ENCODE peak calls at places on chromosomes 1 and 21, in eight cellular contexts. One of them, this sample, is unnamed.

GRCh38 chr1:230187290-230187689 is 120.3 kb downstream of the GALNT2 start:
- DNase-seq in MM.1S: no peak
- DNase-seq in ELF-1: no peak
- DNase-seq in SK-N-SH: no peak
- DNase-seq in HCEC 1CT: no peak
- DNase-seq in posterior cingulate gyrus: no peak
- DNase-seq in AG20443: no peak
- DNase-seq in H7: no peak
- DNase-seq in this sample: no peak

GRCh38 chr21:34336756-34337391 is 26.9 kb upstream of the KCNE2 start:
- DNase-seq in MM.1S: no peak
- DNase-seq in ELF-1: no peak
- DNase-seq in SK-N-SH: no peak
- DNase-seq in HCEC 1CT: peak; percentile 37
- DNase-seq in posterior cingulate gyrus: no peak
- DNase-seq in AG20443: peak; percentile 50
- DNase-seq in H7: no peak
- DNase-seq in this sample: no peak

GRCh38 chr1:64363116-64363515 is 106.8 kb upstream of the CACHD1 start:
- DNase-seq in MM.1S: no peak
- DNase-seq in ELF-1: no peak
- DNase-seq in SK-N-SH: no peak
- DNase-seq in HCEC 1CT: no peak
- DNase-seq in posterior cingulate gyrus: peak; percentile 9
- DNase-seq in AG20443: no peak
- DNase-seq in H7: no peak
- DNase-seq in this sample: no peak

GRCh38 chr1:93878889-93879586 is at the start of gene DNTTIP2:
- DNase-seq in MM.1S: peak; percentile 81
- DNase-seq in ELF-1: peak; percentile 96
- DNase-seq in SK-N-SH: peak; percentile 91
- DNase-seq in HCEC 1CT: peak; percentile 84
- DNase-seq in posterior cingulate gyrus: peak; percentile 95
- DNase-seq in AG20443: peak; percentile 97
- DNase-seq in H7: peak; percentile 89
- DNase-seq in this sample: peak; percentile 92

GRCh38 chr1:54309631-54310366 is 96.4 kb downstream of the SSBP3 start:
- DNase-seq in MM.1S: no peak
- DNase-seq in ELF-1: no peak
- DNase-seq in SK-N-SH: no peak
- DNase-seq in HCEC 1CT: no peak
- DNase-seq in posterior cingulate gyrus: no peak
- DNase-seq in AG20443: no peak
- DNase-seq in H7: peak; percentile 80
- DNase-seq in this sample: no peak

GRCh38 chr1:119226880-119227279 is 86.4 kb upstream of the WARS2 start:
- DNase-seq in MM.1S: no peak
- DNase-seq in ELF-1: no peak
- DNase-seq in SK-N-SH: no peak
- DNase-seq in HCEC 1CT: no peak
- DNase-seq in posterior cingulate gyrus: no peak
- DNase-seq in AG20443: no peak
- DNase-seq in H7: no peak
- DNase-seq in this sample: no peak

GRCh38 chr1:30410153-30410851 is 313.1 kb downstream of the MATN1 start:
- DNase-seq in MM.1S: no peak
- DNase-seq in ELF-1: peak; percentile 1
- DNase-seq in SK-N-SH: no peak
- DNase-seq in HCEC 1CT: no peak
- DNase-seq in posterior cingulate gyrus: no peak
- DNase-seq in AG20443: peak; percentile 3
- DNase-seq in H7: peak; percentile 21
- DNase-seq in this sample: peak; percentile 50

GRCh38 chr1:193157360-193157759 is 29.1 kb downstream of the B3GALT2 start:
- DNase-seq in MM.1S: no peak
- DNase-seq in ELF-1: no peak
- DNase-seq in SK-N-SH: peak; percentile 20
- DNase-seq in HCEC 1CT: no peak
- DNase-seq in posterior cingulate gyrus: no peak
- DNase-seq in AG20443: no peak
- DNase-seq in H7: no peak
- DNase-seq in this sample: no peak

GRCh38 chr1:30085814-30086770 is 637.3 kb downstream of the MATN1 start:
- DNase-seq in MM.1S: no peak
- DNase-seq in ELF-1: peak; percentile 84
- DNase-seq in SK-N-SH: peak; percentile 93
- DNase-seq in HCEC 1CT: no peak
- DNase-seq in posterior cingulate gyrus: peak; percentile 55
- DNase-seq in AG20443: peak; percentile 75
- DNase-seq in H7: peak; percentile 97
- DNase-seq in this sample: peak; percentile 88

GRCh38 chr1:2347409-2347785 is 44.0 kb downstream of the MORN1 start:
- DNase-seq in MM.1S: no peak
- DNase-seq in ELF-1: no peak
- DNase-seq in SK-N-SH: no peak
- DNase-seq in HCEC 1CT: no peak
- DNase-seq in posterior cingulate gyrus: peak; percentile 1
- DNase-seq in AG20443: no peak
- DNase-seq in H7: no peak
- DNase-seq in this sample: no peak

GRCh38 chr21:43352568-43353281 is 74.2 kb downstream of the SIK1 start:
- DNase-seq in MM.1S: peak; percentile 99
- DNase-seq in ELF-1: no peak
- DNase-seq in SK-N-SH: peak; percentile 64
- DNase-seq in HCEC 1CT: no peak
- DNase-seq in posterior cingulate gyrus: no peak
- DNase-seq in AG20443: no peak
- DNase-seq in H7: no peak
- DNase-seq in this sample: no peak

GRCh38 chr21:25186278-25186677 is 421.0 kb downstream of the MRPL39 start:
- DNase-seq in MM.1S: no peak
- DNase-seq in ELF-1: no peak
- DNase-seq in SK-N-SH: no peak
- DNase-seq in HCEC 1CT: no peak
- DNase-seq in posterior cingulate gyrus: no peak
- DNase-seq in AG20443: no peak
- DNase-seq in H7: no peak
- DNase-seq in this sample: no peak

GRCh38 chr1:89552481-89553194 is 28.0 kb downstream of the LRRC8B start:
- DNase-seq in MM.1S: peak; percentile 51
- DNase-seq in ELF-1: no peak
- DNase-seq in SK-N-SH: no peak
- DNase-seq in HCEC 1CT: peak; percentile 64
- DNase-seq in posterior cingulate gyrus: no peak
- DNase-seq in AG20443: peak; percentile 22
- DNase-seq in H7: no peak
- DNase-seq in this sample: no peak

GRCh38 chr1:76576876-76577817 is 290.1 kb upstream of the ST6GALNAC5 start:
- DNase-seq in MM.1S: no peak
- DNase-seq in ELF-1: no peak
- DNase-seq in SK-N-SH: peak; percentile 47
- DNase-seq in HCEC 1CT: no peak
- DNase-seq in posterior cingulate gyrus: no peak
- DNase-seq in AG20443: no peak
- DNase-seq in H7: no peak
- DNase-seq in this sample: no peak

GRCh38 chr1:29504709-29505410 is 268.5 kb downstream of the PTPRU start:
- DNase-seq in MM.1S: no peak
- DNase-seq in ELF-1: no peak
- DNase-seq in SK-N-SH: no peak
- DNase-seq in HCEC 1CT: no peak
- DNase-seq in posterior cingulate gyrus: no peak
- DNase-seq in AG20443: no peak
- DNase-seq in H7: no peak
- DNase-seq in this sample: no peak

GRCh38 chr1:70818391-70818790 is 229.2 kb downstream of the PTGER3 start:
- DNase-seq in MM.1S: no peak
- DNase-seq in ELF-1: no peak
- DNase-seq in SK-N-SH: no peak
- DNase-seq in HCEC 1CT: peak; percentile 72
- DNase-seq in posterior cingulate gyrus: no peak
- DNase-seq in AG20443: no peak
- DNase-seq in H7: no peak
- DNase-seq in this sample: no peak

GRCh38 chr1:208988811-208989222 is 594.7 kb upstream of the CAMK1G start:
- DNase-seq in MM.1S: peak; percentile 93
- DNase-seq in ELF-1: no peak
- DNase-seq in SK-N-SH: peak; percentile 35
- DNase-seq in HCEC 1CT: peak; percentile 21
- DNase-seq in posterior cingulate gyrus: no peak
- DNase-seq in AG20443: peak; percentile 60
- DNase-seq in H7: no peak
- DNase-seq in this sample: no peak

GRCh38 chr1:18060331-18060730 is 47.3 kb upstream of the IGSF21 start:
- DNase-seq in MM.1S: no peak
- DNase-seq in ELF-1: peak; percentile 8
- DNase-seq in SK-N-SH: no peak
- DNase-seq in HCEC 1CT: no peak
- DNase-seq in posterior cingulate gyrus: peak; percentile 48
- DNase-seq in AG20443: no peak
- DNase-seq in H7: no peak
- DNase-seq in this sample: no peak

GRCh38 chr1:97489834-97490233 is 431.0 kb downstream of the DPYD start:
- DNase-seq in MM.1S: no peak
- DNase-seq in ELF-1: no peak
- DNase-seq in SK-N-SH: no peak
- DNase-seq in HCEC 1CT: peak; percentile 73
- DNase-seq in posterior cingulate gyrus: no peak
- DNase-seq in AG20443: no peak
- DNase-seq in H7: no peak
- DNase-seq in this sample: no peak

GRCh38 chr21:40128891-40129290 is 261.7 kb downstream of the PCP4 start:
- DNase-seq in MM.1S: no peak
- DNase-seq in ELF-1: no peak
- DNase-seq in SK-N-SH: no peak
- DNase-seq in HCEC 1CT: no peak
- DNase-seq in posterior cingulate gyrus: no peak
- DNase-seq in AG20443: no peak
- DNase-seq in H7: no peak
- DNase-seq in this sample: no peak

GRCh38 chr1:90494748-90495282 is 222.3 kb downstream of the BARHL2 start:
- DNase-seq in MM.1S: no peak
- DNase-seq in ELF-1: peak; percentile 30
- DNase-seq in SK-N-SH: no peak
- DNase-seq in HCEC 1CT: no peak
- DNase-seq in posterior cingulate gyrus: no peak
- DNase-seq in AG20443: no peak
- DNase-seq in H7: no peak
- DNase-seq in this sample: no peak

GRCh38 chr1:19313636-19313959 is 1.5 kb downstream of the SLC66A1 start:
- DNase-seq in MM.1S: no peak
- DNase-seq in ELF-1: no peak
- DNase-seq in SK-N-SH: no peak
- DNase-seq in HCEC 1CT: no peak
- DNase-seq in posterior cingulate gyrus: no peak
- DNase-seq in AG20443: no peak
- DNase-seq in H7: no peak
- DNase-seq in this sample: no peak

GRCh38 chr1:204997616-204998015 is 45.4 kb upstream of the CNTN2 start:
- DNase-seq in MM.1S: no peak
- DNase-seq in ELF-1: no peak
- DNase-seq in SK-N-SH: no peak
- DNase-seq in HCEC 1CT: no peak
- DNase-seq in posterior cingulate gyrus: no peak
- DNase-seq in AG20443: no peak
- DNase-seq in H7: no peak
- DNase-seq in this sample: no peak

GRCh38 chr1:26234644-26235384 is 814 bp downstream of the CEP85 start:
- DNase-seq in MM.1S: peak; percentile 33
- DNase-seq in ELF-1: peak; percentile 53
- DNase-seq in SK-N-SH: peak; percentile 40
- DNase-seq in HCEC 1CT: peak; percentile 11
- DNase-seq in posterior cingulate gyrus: no peak
- DNase-seq in AG20443: peak; percentile 24
- DNase-seq in H7: peak; percentile 68
- DNase-seq in this sample: no peak

GRCh38 chr1:94792473-94792875 is 27.7 kb upstream of the SLC44A3 start:
- DNase-seq in MM.1S: peak; percentile 41
- DNase-seq in ELF-1: no peak
- DNase-seq in SK-N-SH: no peak
- DNase-seq in HCEC 1CT: peak; percentile 92
- DNase-seq in posterior cingulate gyrus: no peak
- DNase-seq in AG20443: peak; percentile 24
- DNase-seq in H7: no peak
- DNase-seq in this sample: no peak

GRCh38 chr1:70353641-70354331 is 736 bp downstream of the ANKRD13C start:
- DNase-seq in MM.1S: peak; percentile 89
- DNase-seq in ELF-1: peak; percentile 57
- DNase-seq in SK-N-SH: no peak
- DNase-seq in HCEC 1CT: peak; percentile 57
- DNase-seq in posterior cingulate gyrus: peak; percentile 22
- DNase-seq in AG20443: peak; percentile 62
- DNase-seq in H7: no peak
- DNase-seq in this sample: no peak